ENCODE peak calls at places on chromosomes 6 and 20, in seven cellular contexts. One of them, this sample, is unnamed.

GRCh38 chr20:32445539-32446273 is 87.6 kb downstream of the ASXL1 start:
- DNase-seq in T-helper 1 cell: no peak
- DNase-seq in activated T-helper 1 cell treated with anti-CD3 and anti-CD28 coated beads, Interleukin-2, amount 50 U/mL, for 16 hours: peak; percentile 1
- DNase-seq in stimulated activated CD8-positive, alpha-beta memory T cell treated with anti-CD3 and anti-CD28 coated beads, Interleukin-4, amount 100 ng/mL, for 48 hours: no peak
- DNase-seq in LoVo: no peak
- DNase-seq in stimulated activated CD4-positive, alpha-beta T cell treated with anti-CD3 and anti-CD28 coated beads, Interleukin-1b, Interleukin-23, amount 100 ng/mL, for 48 hours: no peak
- DNase-seq in NCI-H345: peak; percentile 62
- DNase-seq in this sample: no peak

GRCh38 chr20:8427419-8428065 is 295.5 kb downstream of the PLCB1 start:
- DNase-seq in NCI-H345: no peak
- DNase-seq in stimulated activated CD4-positive, alpha-beta T cell treated with anti-CD3 and anti-CD28 coated beads, Interleukin-1b, Interleukin-23, amount 100 ng/mL, for 48 hours: no peak
- DNase-seq in LoVo: no peak
- DNase-seq in T-helper 1 cell: no peak
- DNase-seq in activated T-helper 1 cell treated with anti-CD3 and anti-CD28 coated beads, Interleukin-2, amount 50 U/mL, for 16 hours: no peak
- DNase-seq in stimulated activated CD8-positive, alpha-beta memory T cell treated with anti-CD3 and anti-CD28 coated beads, Interleukin-4, amount 100 ng/mL, for 48 hours: no peak
- DNase-seq in this sample: no peak

GRCh38 chr20:35144694-35145093 is 2.4 kb downstream of the EDEM2 start:
- DNase-seq in activated T-helper 1 cell treated with anti-CD3 and anti-CD28 coated beads, Interleukin-2, amount 50 U/mL, for 16 hours: no peak
- DNase-seq in T-helper 1 cell: no peak
- DNase-seq in LoVo: no peak
- DNase-seq in stimulated activated CD8-positive, alpha-beta memory T cell treated with anti-CD3 and anti-CD28 coated beads, Interleukin-4, amount 100 ng/mL, for 48 hours: no peak
- DNase-seq in NCI-H345: no peak
- DNase-seq in stimulated activated CD4-positive, alpha-beta T cell treated with anti-CD3 and anti-CD28 coated beads, Interleukin-1b, Interleukin-23, amount 100 ng/mL, for 48 hours: no peak
- DNase-seq in this sample: no peak

GRCh38 chr6:151695181-151695580 is 112.3 kb upstream of the ESR1 start:
- DNase-seq in stimulated activated CD4-positive, alpha-beta T cell treated with anti-CD3 and anti-CD28 coated beads, Interleukin-1b, Interleukin-23, amount 100 ng/mL, for 48 hours: no peak
- DNase-seq in NCI-H345: no peak
- DNase-seq in T-helper 1 cell: no peak
- DNase-seq in stimulated activated CD8-positive, alpha-beta memory T cell treated with anti-CD3 and anti-CD28 coated beads, Interleukin-4, amount 100 ng/mL, for 48 hours: no peak
- DNase-seq in LoVo: no peak
- DNase-seq in activated T-helper 1 cell treated with anti-CD3 and anti-CD28 coated beads, Interleukin-2, amount 50 U/mL, for 16 hours: no peak
- DNase-seq in this sample: no peak

GRCh38 chr6:158970640-158971291 is 29.2 kb downstream of the RSPH3 start:
- DNase-seq in activated T-helper 1 cell treated with anti-CD3 and anti-CD28 coated beads, Interleukin-2, amount 50 U/mL, for 16 hours: no peak
- DNase-seq in NCI-H345: no peak
- DNase-seq in stimulated activated CD4-positive, alpha-beta T cell treated with anti-CD3 and anti-CD28 coated beads, Interleukin-1b, Interleukin-23, amount 100 ng/mL, for 48 hours: no peak
- DNase-seq in stimulated activated CD8-positive, alpha-beta memory T cell treated with anti-CD3 and anti-CD28 coated beads, Interleukin-4, amount 100 ng/mL, for 48 hours: no peak
- DNase-seq in T-helper 1 cell: no peak
- DNase-seq in LoVo: no peak
- DNase-seq in this sample: no peak

GRCh38 chr6:37323568-37323967 is 30.2 kb upstream of the RNF8 start:
- DNase-seq in stimulated activated CD4-positive, alpha-beta T cell treated with anti-CD3 and anti-CD28 coated beads, Interleukin-1b, Interleukin-23, amount 100 ng/mL, for 48 hours: no peak
- DNase-seq in activated T-helper 1 cell treated with anti-CD3 and anti-CD28 coated beads, Interleukin-2, amount 50 U/mL, for 16 hours: no peak
- DNase-seq in LoVo: no peak
- DNase-seq in stimulated activated CD8-positive, alpha-beta memory T cell treated with anti-CD3 and anti-CD28 coated beads, Interleukin-4, amount 100 ng/mL, for 48 hours: no peak
- DNase-seq in NCI-H345: peak; percentile 73
- DNase-seq in T-helper 1 cell: no peak
- DNase-seq in this sample: peak; percentile 13

GRCh38 chr20:6140947-6141346 is 18.1 kb upstream of the FERMT1 start:
- DNase-seq in stimulated activated CD8-positive, alpha-beta memory T cell treated with anti-CD3 and anti-CD28 coated beads, Interleukin-4, amount 100 ng/mL, for 48 hours: peak; percentile 32
- DNase-seq in stimulated activated CD4-positive, alpha-beta T cell treated with anti-CD3 and anti-CD28 coated beads, Interleukin-1b, Interleukin-23, amount 100 ng/mL, for 48 hours: peak; percentile 7
- DNase-seq in T-helper 1 cell: no peak
- DNase-seq in NCI-H345: no peak
- DNase-seq in activated T-helper 1 cell treated with anti-CD3 and anti-CD28 coated beads, Interleukin-2, amount 50 U/mL, for 16 hours: no peak
- DNase-seq in LoVo: no peak
- DNase-seq in this sample: no peak

GRCh38 chr20:34111057-34111711 is 859 bp downstream of the EIF2S2 start:
- DNase-seq in stimulated activated CD8-positive, alpha-beta memory T cell treated with anti-CD3 and anti-CD28 coated beads, Interleukin-4, amount 100 ng/mL, for 48 hours: peak; percentile 37
- DNase-seq in stimulated activated CD4-positive, alpha-beta T cell treated with anti-CD3 and anti-CD28 coated beads, Interleukin-1b, Interleukin-23, amount 100 ng/mL, for 48 hours: no peak
- DNase-seq in LoVo: peak; percentile 17
- DNase-seq in T-helper 1 cell: peak; percentile 23
- DNase-seq in NCI-H345: peak; percentile 13
- DNase-seq in activated T-helper 1 cell treated with anti-CD3 and anti-CD28 coated beads, Interleukin-2, amount 50 U/mL, for 16 hours: no peak
- DNase-seq in this sample: peak; percentile 58

GRCh38 chr6:75460636-75461035 is 33.0 kb downstream of the FILIP1 start:
- DNase-seq in T-helper 1 cell: no peak
- DNase-seq in NCI-H345: no peak
- DNase-seq in LoVo: no peak
- DNase-seq in activated T-helper 1 cell treated with anti-CD3 and anti-CD28 coated beads, Interleukin-2, amount 50 U/mL, for 16 hours: no peak
- DNase-seq in stimulated activated CD8-positive, alpha-beta memory T cell treated with anti-CD3 and anti-CD28 coated beads, Interleukin-4, amount 100 ng/mL, for 48 hours: no peak
- DNase-seq in stimulated activated CD4-positive, alpha-beta T cell treated with anti-CD3 and anti-CD28 coated beads, Interleukin-1b, Interleukin-23, amount 100 ng/mL, for 48 hours: no peak
- DNase-seq in this sample: no peak

GRCh38 chr20:62778058-62778457 is 18.2 kb upstream of the MRGBP start:
- DNase-seq in stimulated activated CD8-positive, alpha-beta memory T cell treated with anti-CD3 and anti-CD28 coated beads, Interleukin-4, amount 100 ng/mL, for 48 hours: no peak
- DNase-seq in NCI-H345: no peak
- DNase-seq in activated T-helper 1 cell treated with anti-CD3 and anti-CD28 coated beads, Interleukin-2, amount 50 U/mL, for 16 hours: no peak
- DNase-seq in T-helper 1 cell: no peak
- DNase-seq in stimulated activated CD4-positive, alpha-beta T cell treated with anti-CD3 and anti-CD28 coated beads, Interleukin-1b, Interleukin-23, amount 100 ng/mL, for 48 hours: no peak
- DNase-seq in LoVo: no peak
- DNase-seq in this sample: no peak

GRCh38 chr6:34484899-34485298 is 19.0 kb downstream of the PACSIN1 start:
- DNase-seq in T-helper 1 cell: peak; percentile 65
- DNase-seq in NCI-H345: peak; percentile 3
- DNase-seq in activated T-helper 1 cell treated with anti-CD3 and anti-CD28 coated beads, Interleukin-2, amount 50 U/mL, for 16 hours: peak; percentile 47
- DNase-seq in LoVo: peak; percentile 38
- DNase-seq in stimulated activated CD8-positive, alpha-beta memory T cell treated with anti-CD3 and anti-CD28 coated beads, Interleukin-4, amount 100 ng/mL, for 48 hours: peak; percentile 81
- DNase-seq in stimulated activated CD4-positive, alpha-beta T cell treated with anti-CD3 and anti-CD28 coated beads, Interleukin-1b, Interleukin-23, amount 100 ng/mL, for 48 hours: peak; percentile 87
- DNase-seq in this sample: no peak

GRCh38 chr6:25085761-25086160 is 150.0 kb upstream of the RIPOR2 start:
- DNase-seq in LoVo: no peak
- DNase-seq in NCI-H345: no peak
- DNase-seq in activated T-helper 1 cell treated with anti-CD3 and anti-CD28 coated beads, Interleukin-2, amount 50 U/mL, for 16 hours: no peak
- DNase-seq in stimulated activated CD4-positive, alpha-beta T cell treated with anti-CD3 and anti-CD28 coated beads, Interleukin-1b, Interleukin-23, amount 100 ng/mL, for 48 hours: no peak
- DNase-seq in T-helper 1 cell: no peak
- DNase-seq in stimulated activated CD8-positive, alpha-beta memory T cell treated with anti-CD3 and anti-CD28 coated beads, Interleukin-4, amount 100 ng/mL, for 48 hours: no peak
- DNase-seq in this sample: no peak

GRCh38 chr6:41427642-41428401 is 92.4 kb downstream of the NCR2 start:
- DNase-seq in LoVo: peak; percentile 66
- DNase-seq in stimulated activated CD8-positive, alpha-beta memory T cell treated with anti-CD3 and anti-CD28 coated beads, Interleukin-4, amount 100 ng/mL, for 48 hours: peak; percentile 35
- DNase-seq in NCI-H345: peak; percentile 51
- DNase-seq in T-helper 1 cell: no peak
- DNase-seq in activated T-helper 1 cell treated with anti-CD3 and anti-CD28 coated beads, Interleukin-2, amount 50 U/mL, for 16 hours: no peak
- DNase-seq in stimulated activated CD4-positive, alpha-beta T cell treated with anti-CD3 and anti-CD28 coated beads, Interleukin-1b, Interleukin-23, amount 100 ng/mL, for 48 hours: no peak
- DNase-seq in this sample: peak; percentile 70

GRCh38 chr6:137223370-137224131 is 4.4 kb upstream of the IFNGR1 start:
- DNase-seq in T-helper 1 cell: peak; percentile 24
- DNase-seq in NCI-H345: no peak
- DNase-seq in activated T-helper 1 cell treated with anti-CD3 and anti-CD28 coated beads, Interleukin-2, amount 50 U/mL, for 16 hours: no peak
- DNase-seq in stimulated activated CD8-positive, alpha-beta memory T cell treated with anti-CD3 and anti-CD28 coated beads, Interleukin-4, amount 100 ng/mL, for 48 hours: no peak
- DNase-seq in stimulated activated CD4-positive, alpha-beta T cell treated with anti-CD3 and anti-CD28 coated beads, Interleukin-1b, Interleukin-23, amount 100 ng/mL, for 48 hours: peak; percentile 14
- DNase-seq in LoVo: no peak
- DNase-seq in this sample: no peak

GRCh38 chr20:37539956-37540455 is 12.3 kb upstream of the BLCAP start:
- DNase-seq in stimulated activated CD4-positive, alpha-beta T cell treated with anti-CD3 and anti-CD28 coated beads, Interleukin-1b, Interleukin-23, amount 100 ng/mL, for 48 hours: no peak
- DNase-seq in NCI-H345: no peak
- DNase-seq in stimulated activated CD8-positive, alpha-beta memory T cell treated with anti-CD3 and anti-CD28 coated beads, Interleukin-4, amount 100 ng/mL, for 48 hours: no peak
- DNase-seq in activated T-helper 1 cell treated with anti-CD3 and anti-CD28 coated beads, Interleukin-2, amount 50 U/mL, for 16 hours: no peak
- DNase-seq in LoVo: no peak
- DNase-seq in T-helper 1 cell: no peak
- DNase-seq in this sample: no peak

This sample was measured in GM03348.